ENCODE peak calls at places on chromosomes 16 and 17, in seven cellular contexts. J, P, T, C, F, L and Q are unnamed samples.

GRCh38 chr16:11057696-11058345 is 113.5 kb downstream of the CLEC16A start:
- DNase-seq in F (no peak), T (no peak), P (no peak), J (no peak), L (no peak), C (no peak), Q (no peak)

GRCh38 chr16:84751947-84752346 is 52.1 kb downstream of the USP10 start:
- DNase-seq in L (no peak), C (no peak), P (peak), J (no peak), T (no peak), F (no peak), Q (no peak)

GRCh38 chr16:85548375-85548774 is 64.7 kb upstream of the GSE1 start:
- DNase-seq in J (no peak), T (no peak), F (no peak), P (no peak), C (no peak), L (no peak), Q (no peak)

GRCh38 chr17:1206016-1206787 is 26.4 kb upstream of the ABR start:
- DNase-seq in L (no peak), C (no peak), T (no peak), P (no peak), F (no peak), J (no peak), Q (no peak)

GRCh38 chr17:39739020-39739884 is 1.5 kb downstream of the GRB7 start:
- DNase-seq in T (no peak), J (no peak), L (no peak), C (no peak), P (peak), F (no peak), Q (no peak)

GRCh38 chr17:74012465-74012864 is 191.0 kb upstream of the RPL38 start:
- DNase-seq in L (no peak), P (no peak), C (no peak), F (no peak), J (peak), T (no peak), Q (no peak)

GRCh38 chr16:15775663-15776304 is 81.0 kb downstream of the MYH11 start:
- DNase-seq in L (no peak), C (no peak), J (no peak), P (no peak), F (no peak), T (no peak), Q (no peak)

GRCh38 chr17:68356520-68356919 is 65.2 kb downstream of the ARSG start:
- DNase-seq in L (no peak), C (peak), J (peak), T (peak), F (no peak), P (peak), Q (no peak)

GRCh38 chr16:31386157-31386984 is 6.8 kb upstream of the ITGAD start:
- DNase-seq in C (no peak), J (no peak), P (peak), T (no peak), L (no peak), F (no peak), Q (no peak)

GRCh38 chr16:66295191-66295590 is 71.3 kb upstream of the CDH5 start:
- DNase-seq in C (no peak), L (no peak), F (no peak), J (no peak), P (no peak), T (no peak), Q (peak)

GRCh38 chr16:86964846-86965245 is 352.3 kb downstream of the C16orf95 start:
- DNase-seq in P (no peak), L (no peak), F (no peak), J (no peak), T (no peak), C (no peak), Q (no peak)

GRCh38 chr16:85138825-85139627 is 26.8 kb upstream of the CIBAR2 start:
- DNase-seq in C (no peak), J (no peak), F (no peak), L (no peak), P (no peak), T (no peak), Q (no peak)

GRCh38 chr17:50916026-50916707 is 50.0 kb upstream of the TOB1 start:
- DNase-seq in J (no peak), T (no peak), P (no peak), C (no peak), F (no peak), L (no peak), Q (no peak)

GRCh38 chr17:82212331-82213250 is at the start of gene CCDC57:
- DNase-seq in P (peak), J (no peak), C (peak), T (peak), F (peak), L (no peak), Q (peak)